ENCODE peak calls at places on chromosomes 2 and 18, in eight cellular contexts. C is AG04449, L is gastrocnemius medialis, X is endothelial cell, M is mammary epithelial cell, U is GM20000, T is right atrium auricular region, J is cardiac fibroblast. V is an unnamed sample.

GRCh38 chr2:42353792-42354429 is 7.1 kb downstream of the COX7A2L start:
- DNase-seq in T (no peak), L (no peak), J (no peak), M (no peak), U (no peak), X (no peak), C (no peak), V (no peak)

GRCh38 chr2:150620860-150621259 is 133.4 kb upstream of the RND3 start:
- DNase-seq in C (no peak), L (no peak), J (peak; percentile 68), X (no peak), T (no peak), M (peak; percentile 74), U (no peak), V (no peak)

GRCh38 chr2:222568866-222569265 is 87.0 kb downstream of the FARSB start:
- DNase-seq in X (no peak), T (no peak), C (peak; percentile 42), J (peak; percentile 70), L (peak; percentile 83), U (no peak), M (no peak), V (no peak)

GRCh38 chr18:70337139-70337972 is 48.5 kb downstream of the SOCS6 start:
- DNase-seq in L (peak; percentile 85), M (peak; percentile 96), U (no peak), X (no peak), C (peak; percentile 58), T (no peak), J (peak; percentile 90), V (no peak)

GRCh38 chr18:36420826-36421225 is 123.3 kb downstream of the FHOD3 start:
- DNase-seq in M (no peak), U (no peak), C (no peak), J (peak; percentile 33), X (no peak), T (no peak), L (no peak), V (no peak)

GRCh38 chr2:185522472-185522871 is 216.1 kb upstream of the FSIP2 start:
- DNase-seq in X (no peak), M (no peak), U (no peak), T (no peak), J (no peak), L (no peak), C (no peak), V (no peak)

GRCh38 chr2:223588251-223588650 is 13.9 kb downstream of the SCG2 start:
- DNase-seq in M (no peak), T (no peak), X (no peak), C (no peak), U (no peak), L (no peak), J (no peak), V (no peak)

GRCh38 chr2:172103471-172104292 is 982 bp upstream of the DLX2 start:
- DNase-seq in M (peak; percentile 75), U (peak; percentile 82), J (peak; percentile 92), L (peak; percentile 65), C (no peak), T (peak; percentile 79), X (peak; percentile 96), V (peak; percentile 85)

GRCh38 chr18:48667276-48668254 is 128.7 kb downstream of the CTIF start:
- DNase-seq in C (no peak), U (no peak), T (no peak), J (peak; percentile 20), L (no peak), M (peak; percentile 11), X (no peak), V (no peak)

GRCh38 chr2:25546852-25547251 is 126.5 kb downstream of the DTNB start:
- DNase-seq in X (no peak), J (no peak), L (no peak), U (no peak), M (no peak), T (no peak), C (no peak), V (no peak)

GRCh38 chr18:77807650-77808049 is 558.0 kb downstream of the GALR1 start:
- DNase-seq in X (no peak), T (no peak), U (no peak), C (no peak), L (no peak), J (no peak), M (no peak), V (no peak)

GRCh38 chr2:201223089-201224073 is 37.0 kb upstream of the CASP8 start:
- DNase-seq in C (no peak), J (no peak), M (no peak), U (peak; percentile 56), T (no peak), L (no peak), X (no peak), V (peak; percentile 42)

GRCh38 chr18:57519668-57520424 is 66.7 kb downstream of the FECH start:
- DNase-seq in X (no peak), U (no peak), M (peak; percentile 26), L (no peak), J (no peak), T (no peak), C (no peak), V (no peak)

GRCh38 chr2:176753752-176754474 is 458.7 kb upstream of the HNRNPA3 start:
- DNase-seq in J (no peak), L (peak; percentile 19), U (no peak), T (peak; percentile 64), C (no peak), X (no peak), M (no peak), V (no peak)

GRCh38 chr2:241271641-241272297 is 43.7 kb downstream of the HDLBP start:
- DNase-seq in X (peak; percentile 53), C (peak; percentile 40), U (peak; percentile 77), L (peak; percentile 81), M (peak; percentile 75), T (peak; percentile 92), J (peak; percentile 84), V (peak; percentile 75)

GRCh38 chr2:135052997-135053474 is 944 bp downstream of the RAB3GAP1 start:
- DNase-seq in M (peak; percentile 17), J (peak; percentile 14), T (no peak), X (no peak), U (no peak), C (no peak), L (no peak), V (peak; percentile 47)

GRCh38 chr2:3154694-3155093 is 222.9 kb downstream of the EIPR1 start:
- DNase-seq in M (no peak), L (no peak), C (no peak), J (no peak), U (no peak), X (no peak), T (no peak), V (no peak)

GRCh38 chr2:175414872-175415487 is 233.5 kb upstream of the ATP5MC3 start:
- DNase-seq in C (peak; percentile 16), J (peak; percentile 65), T (peak; percentile 70), U (peak; percentile 20), M (peak; percentile 41), L (peak; percentile 29), X (peak; percentile 67), V (peak; percentile 18)

GRCh38 chr2:21317131-21317530 is 193.4 kb downstream of the TDRD15 start:
- DNase-seq in L (no peak), X (peak; percentile 49), M (peak; percentile 21), T (peak; percentile 68), J (peak; percentile 17), U (peak; percentile 49), C (no peak), V (peak; percentile 49)

GRCh38 chr2:74497777-74498499 is 1.5 kb downstream of the LBX2 start:
- DNase-seq in X (no peak), M (no peak), T (no peak), J (peak; percentile 14), L (no peak), U (peak; percentile 55), C (no peak), V (peak; percentile 65)

GRCh38 chr18:75156139-75156750 is 52.7 kb downstream of the PTGR3 start:
- DNase-seq in L (no peak), T (peak; percentile 42), J (no peak), X (no peak), U (no peak), M (no peak), C (no peak), V (no peak)

DNA sequence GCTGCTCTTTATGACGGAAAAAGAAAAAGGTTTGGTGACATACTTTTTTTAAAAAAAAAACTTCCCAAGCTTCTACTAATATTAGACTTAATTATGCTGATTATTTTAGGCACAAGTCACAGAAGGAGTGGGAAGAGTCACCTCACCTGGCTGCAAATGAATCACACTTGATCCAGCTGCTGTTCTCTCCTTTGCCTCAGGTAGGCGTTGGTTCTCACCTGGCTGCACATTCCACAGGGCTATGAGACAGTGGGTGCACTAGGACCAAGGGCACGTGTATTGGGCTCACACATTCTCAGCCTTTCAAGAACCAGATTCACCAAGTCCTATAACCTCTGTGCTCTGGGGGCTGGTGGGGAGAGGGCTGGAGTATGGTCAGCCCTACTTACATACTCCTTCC is 93.3 kb downstream of the TGFA start:
- DNase-seq in T (no peak), M (peak; percentile 24), J (no peak), X (no peak), L (no peak), U (no peak), C (no peak), V (no peak)
- TF ChIP-seq CTCF in T (no peak), M (peak; percentile 58), J (no peak), X (no peak), L (no peak), U (no peak), C (no peak), V (no peak)

GRCh38 chr2:37891846-37892435 is 33.1 kb upstream of the RMDN2 start:
- DNase-seq in X (no peak), T (no peak), J (no peak), C (no peak), U (no peak), M (no peak), L (no peak), V (no peak)
- TF ChIP-seq CTCF in X (no peak), T (no peak), J (no peak), C (no peak), U (no peak), M (no peak), L (no peak), V (no peak)

GRCh38 chr18:62566199-62566598 is 43.4 kb downstream of the ZCCHC2 start:
- DNase-seq in X (peak; percentile 31), T (no peak), J (peak; percentile 43), L (peak; percentile 70), C (no peak), M (no peak), U (no peak), V (no peak)
- TF ChIP-seq CTCF in X (no peak), T (no peak), J (peak; percentile 22), L (peak; percentile 44), C (peak; percentile 14), M (peak; percentile 39), U (no peak), V (no peak)

GRCh38 chr18:1383465-1383864 is 478.8 kb downstream of the ADCYAP1 start:
- DNase-seq in X (no peak), M (no peak), U (no peak), C (no peak), L (no peak), T (no peak), J (no peak), V (no peak)
- TF ChIP-seq CTCF in X (no peak), M (no peak), U (no peak), C (no peak), L (no peak), T (no peak), J (no peak), V (no peak)

GRCh38 chr18:37836071-37836470 is 270.5 kb upstream of the CELF4 start:
- DNase-seq in L (no peak), T (no peak), X (no peak), J (no peak), M (no peak), U (no peak), C (no peak), V (no peak)
- TF ChIP-seq CTCF in L (no peak), T (no peak), X (no peak), J (no peak), M (no peak), U (no peak), C (no peak), V (no peak)

V was measured in GM13976.